ENCODE peak calls at places on chromosomes 5 and 9, in seven cellular contexts. G is mammary epithelial cell; U is GM10248; Q is anterior cingulate cortex; O is Right ventricle myocardium superior; B is lower leg skin; N is activated T-cell treated with anti-CD3 and anti-CD28 coated beads, Interleukin-2, amount 50 U/mL, for 24 hours. C is an unnamed sample.

GRCh38 chr5:171312129-171312819 is 3.2 kb downstream of the TLX3 start:
- DNase-seq in G (no peak), U (no peak), Q (no peak), O (no peak), B (no peak), N (peak), C (no peak)

GRCh38 chr5:154159343-154159742 is 31.2 kb upstream of the GALNT10 start:
- DNase-seq in G (peak), U (no peak), Q (no peak), O (no peak), B (no peak), N (no peak), C (no peak)

GRCh38 chr5:151772029-151772867 is 494 bp downstream of the G3BP1 start:
- DNase-seq in G (peak), U (no peak), Q (peak), O (peak), B (peak), N (peak), C (peak)

GRCh38 chr9:136808075-136808780 is 480 bp downstream of the RABL6 start:
- DNase-seq in G (no peak), U (no peak), Q (no peak), O (peak), B (no peak), N (peak), C (peak)

GRCh38 chr5:2897276-2897990 is 146.0 kb upstream of the IRX2 start:
- DNase-seq in G (no peak), U (no peak), Q (no peak), O (no peak), B (peak), N (no peak), C (no peak)

GRCh38 chr9:98317134-98317857 is 61.8 kb upstream of the TBC1D2 start:
- DNase-seq in G (no peak), U (no peak), Q (no peak), O (no peak), B (peak), N (no peak), C (no peak)

GRCh38 chr9:122403381-122404002 is 32.7 kb downstream of the PTGS1 start:
- DNase-seq in G (no peak), U (no peak), Q (no peak), O (no peak), B (no peak), N (no peak), C (no peak)

GRCh38 chr5:60677831-60678664 is 21.9 kb downstream of the DEPDC1B start:
- DNase-seq in G (peak), U (peak), Q (no peak), O (no peak), B (no peak), N (no peak), C (peak)

GRCh38 chr9:17436854-17437253 is 142.0 kb upstream of the SH3GL2 start:
- DNase-seq in G (no peak), U (no peak), Q (no peak), O (no peak), B (no peak), N (no peak), C (no peak)

GRCh38 chr9:127779136-127779981 is 893 bp upstream of the SH2D3C start:
- DNase-seq in G (no peak), U (peak), Q (no peak), O (no peak), B (no peak), N (peak), C (no peak)

GRCh38 chr5:173973614-173973969 is 15.4 kb upstream of the C5orf47 start:
- DNase-seq in G (peak), U (peak), Q (no peak), O (peak), B (no peak), N (no peak), C (no peak)

GRCh38 chr9:113519401-113520108 is 56.0 kb downstream of the RGS3 start:
- DNase-seq in G (peak), U (no peak), Q (no peak), O (no peak), B (no peak), N (no peak), C (no peak)

GRCh38 chr9:124477211-124478013 is 27.2 kb downstream of the ADGRD2 start:
- DNase-seq in G (peak), U (no peak), Q (peak), O (no peak), B (no peak), N (no peak), C (no peak)

GRCh38 chr5:1913578-1913977 is 30.9 kb upstream of the IRX4 start:
- DNase-seq in G (no peak), U (no peak), Q (no peak), O (no peak), B (peak), N (no peak), C (no peak)

GRCh38 chr9:127130235-127130634 is 7.8 kb upstream of the ANGPTL2 start:
- DNase-seq in G (no peak), U (no peak), Q (no peak), O (no peak), B (no peak), N (no peak), C (no peak)

GRCh38 chr9:27599521-27600234 is 26.4 kb upstream of the C9orf72 start:
- DNase-seq in G (no peak), U (no peak), Q (no peak), O (no peak), B (no peak), N (no peak), C (no peak)

GRCh38 chr9:16982780-16983179 is 112.3 kb upstream of the BNC2 start:
- DNase-seq in G (no peak), U (no peak), Q (no peak), O (no peak), B (no peak), N (no peak), C (no peak)

GRCh38 chr5:35773936-35774335 is 82.8 kb upstream of the IL7R start:
- DNase-seq in G (peak), U (no peak), Q (no peak), O (no peak), B (no peak), N (no peak), C (no peak)

GRCh38 chr9:93827545-93828330 is 127.4 kb downstream of the BARX1 start:
- DNase-seq in G (peak), U (peak), Q (no peak), O (peak), B (peak), N (peak), C (no peak)

GRCh38 chr9:135504262-135505229 is 4.1 kb downstream of the MRPS2 start:
- DNase-seq in G (peak), U (peak), Q (peak), O (peak), B (no peak), N (peak), C (peak)

GRCh38 chr9:19967567-19968459 is 179.0 kb upstream of the SLC24A2 start:
- DNase-seq in G (no peak), U (no peak), Q (no peak), O (no peak), B (no peak), N (no peak), C (no peak)

GRCh38 chr9:11933926-11934325 is 759.3 kb upstream of the TYRP1 start:
- DNase-seq in G (no peak), U (no peak), Q (no peak), O (no peak), B (no peak), N (no peak), C (no peak)

GRCh38 chr9:127085186-127085585 is 37.2 kb downstream of the ANGPTL2 start:
- DNase-seq in G (no peak), U (no peak), Q (no peak), O (no peak), B (peak), N (no peak), C (no peak)

GRCh38 chr5:149728303-149728702 is 1.8 kb upstream of the PPARGC1B start:
- DNase-seq in G (peak), U (no peak), Q (no peak), O (no peak), B (no peak), N (no peak), C (no peak)

GRCh38 chr9:117645245-117645636 is 59.0 kb upstream of the TLR4 start:
- DNase-seq in G (no peak), U (no peak), Q (no peak), O (no peak), B (no peak), N (no peak), C (no peak)

GRCh38 chr5:178389796-178390195 is 157.2 kb upstream of the PHYKPL start:
- DNase-seq in G (no peak), U (no peak), Q (no peak), O (no peak), B (peak), N (peak), C (no peak)

GRCh38 chr5:57316798-57317327 is 143.0 kb downstream of the GPBP1 start:
- DNase-seq in G (peak), U (peak), Q (no peak), O (no peak), B (no peak), N (no peak), C (no peak)

GRCh38 chr5:61653802-61654580 is 321.9 kb downstream of the ZSWIM6 start:
- DNase-seq in G (no peak), U (no peak), Q (no peak), O (no peak), B (no peak), N (no peak), C (no peak)

GRCh38 chr9:85264695-85265094 is 477.1 kb downstream of the AGTPBP1 start:
- DNase-seq in G (no peak), U (no peak), Q (no peak), O (no peak), B (no peak), N (no peak), C (no peak)

GRCh38 chr5:96651948-96652753 is 10.0 kb upstream of the CAST start:
- DNase-seq in G (no peak), U (no peak), Q (no peak), O (no peak), B (no peak), N (no peak), C (peak)

GRCh38 chr5:159972538-159973362 is 36.2 kb upstream of the TTC1 start:
- DNase-seq in G (no peak), U (no peak), Q (no peak), O (no peak), B (peak), N (no peak), C (no peak)

GRCh38 chr5:136295914-136296313 is 69.4 kb downstream of the TRPC7 start:
- DNase-seq in G (no peak), U (no peak), Q (no peak), O (no peak), B (no peak), N (no peak), C (no peak)

GRCh38 chr5:95812100-95812472 is 10.4 kb downstream of the GLRX start:
- DNase-seq in G (no peak), U (no peak), Q (no peak), O (no peak), B (no peak), N (no peak), C (no peak)